ENCODE peak calls at places on chromosome 2, in five cellular contexts. M, N, O, V and B are unnamed samples.

GRCh38 chr2:25201794-25202193 is 33.4 kb upstream of the POMC start:
- DNase-seq in M (no peak), N (no peak), O (no peak), V (no peak), B (no peak)

GRCh38 chr2:205683179-205683978 is 1.1 kb downstream of the NRP2 start:
- DNase-seq in M (no peak), N (peak), O (no peak), V (no peak), B (no peak)

GRCh38 chr2:106028192-106028591 is 165.9 kb downstream of the UXS1 start:
- DNase-seq in M (no peak), N (no peak), O (no peak), V (no peak), B (no peak)

GRCh38 chr2:233005096-233005495 is 8.0 kb downstream of the NGEF start:
- DNase-seq in M (no peak), N (no peak), O (peak), V (no peak), B (no peak)

GRCh38 chr2:96580771-96581170 is 44.2 kb downstream of the ARID5A start:
- DNase-seq in M (no peak), N (no peak), O (no peak), V (no peak), B (no peak)

GRCh38 chr2:3639653-3640052 is 18.3 kb upstream of the ALLC start:
- DNase-seq in M (no peak), N (no peak), O (peak), V (no peak), B (no peak)

GRCh38 chr2:190468814-190469569 is 60.8 kb downstream of the MFSD6 start:
- DNase-seq in M (no peak), N (peak), O (no peak), V (no peak), B (peak)

GRCh38 chr2:99140056-99140859 is 1.2 kb upstream of the C2orf15 start:
- DNase-seq in M (no peak), N (peak), O (no peak), V (no peak), B (no peak)

GRCh38 chr2:41434991-41435390 is 612.8 kb upstream of the PKDCC start:
- DNase-seq in M (no peak), N (no peak), O (no peak), V (no peak), B (no peak)

GRCh38 chr2:61853086-61853847 is 593 bp downstream of the FAM161A start:
- DNase-seq in M (peak), N (no peak), O (no peak), V (peak), B (peak)

GRCh38 chr2:44546469-44547127 is 184.9 kb downstream of the CAMKMT start:
- DNase-seq in M (no peak), N (no peak), O (no peak), V (no peak), B (no peak)

GRCh38 chr2:66813525-66813924 is 378.6 kb downstream of the MEIS1 start:
- DNase-seq in M (no peak), N (peak), O (no peak), V (no peak), B (no peak)

GRCh38 chr2:28778392-28778791 is 26.8 kb downstream of the PPP1CB start:
- DNase-seq in M (no peak), N (no peak), O (no peak), V (no peak), B (no peak)

GRCh38 chr2:8304821-8305766 is 376.8 kb upstream of the ID2 start:
- DNase-seq in M (no peak), N (no peak), O (no peak), V (no peak), B (no peak)

GRCh38 chr2:101766871-101767739 is 69.6 kb downstream of the MAP4K4 start:
- DNase-seq in M (no peak), N (peak), O (no peak), V (no peak), B (no peak)

GRCh38 chr2:182113334-182113733 is 127.7 kb downstream of the PPP1R1C start:
- DNase-seq in M (no peak), N (no peak), O (no peak), V (no peak), B (no peak)

GRCh38 chr2:50492452-50492851 is 539.5 kb downstream of the NRXN1 start:
- DNase-seq in M (peak), N (peak), O (no peak), V (no peak), B (no peak)

GRCh38 chr2:185896090-185896693 is 157.6 kb downstream of the FSIP2 start:
- DNase-seq in M (no peak), N (no peak), O (no peak), V (no peak), B (no peak)

GRCh38 chr2:239308696-239309397 is 92.0 kb downstream of the HDAC4 start:
- DNase-seq in M (no peak), N (peak), O (peak), V (no peak), B (peak)

GRCh38 chr2:133737597-133737996 is 169.3 kb upstream of the NCKAP5 start:
- DNase-seq in M (no peak), N (peak), O (no peak), V (no peak), B (no peak)

GRCh38 chr2:174663572-174663971 is 66.0 kb upstream of the WIPF1 start:
- DNase-seq in M (no peak), N (no peak), O (no peak), V (no peak), B (no peak)

GRCh38 chr2:52959801-52960200 is 807.8 kb upstream of the CHAC2 start:
- DNase-seq in M (no peak), N (no peak), O (no peak), V (no peak), B (no peak)

GRCh38 chr2:160405077-160405865 is 88.3 kb downstream of the RBMS1 start:
- DNase-seq in M (no peak), N (no peak), O (no peak), V (no peak), B (no peak)

GRCh38 chr2:145547620-145548019 is 1027.7 kb upstream of the ZEB2 start:
- DNase-seq in M (no peak), N (no peak), O (no peak), V (no peak), B (no peak)

GRCh38 chr2:121505005-121505404 is 25.7 kb upstream of the RNU4ATAC start:
- DNase-seq in M (no peak), N (peak), O (no peak), V (no peak), B (no peak)

GRCh38 chr2:70942900-70943871 is 7.5 kb downstream of the ATP6V1B1 start:
- DNase-seq in M (no peak), N (peak), O (peak), V (no peak), B (peak)

GRCh38 chr2:40405440-40405839 is 46.5 kb downstream of the SLC8A1 start:
- DNase-seq in M (no peak), N (peak), O (no peak), V (no peak), B (no peak)

GRCh38 chr2:229586746-229587705 is 127.3 kb downstream of the DNER start:
- DNase-seq in M (peak), N (peak), O (peak), V (peak), B (peak)

DNA sequence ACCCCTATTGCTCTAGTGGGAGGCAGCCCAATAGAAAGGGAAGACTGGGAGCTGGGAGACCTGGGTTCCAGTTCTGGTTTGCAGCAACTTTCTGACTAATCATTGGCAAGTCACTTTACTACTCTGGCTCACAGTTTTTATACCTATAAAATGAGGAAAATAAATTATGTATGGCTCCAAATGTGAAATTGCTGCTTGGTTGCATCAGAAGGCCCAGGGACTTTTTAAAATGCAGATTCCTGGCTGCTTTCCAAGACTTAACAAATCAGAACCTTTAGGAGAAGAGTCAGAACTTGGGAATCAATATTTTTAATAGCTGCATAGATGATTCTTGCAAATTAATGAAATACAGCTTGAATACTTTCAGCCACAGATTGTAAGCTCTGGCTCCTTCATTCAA is 943.9 kb downstream of the EPHA4 start:
- DNase-seq in M (no peak), N (no peak), O (no peak), V (no peak), B (no peak)
- TF ChIP-seq POLR2A in M (no peak), N (no peak), O (no peak), V (no peak), B (no peak)

DNA sequence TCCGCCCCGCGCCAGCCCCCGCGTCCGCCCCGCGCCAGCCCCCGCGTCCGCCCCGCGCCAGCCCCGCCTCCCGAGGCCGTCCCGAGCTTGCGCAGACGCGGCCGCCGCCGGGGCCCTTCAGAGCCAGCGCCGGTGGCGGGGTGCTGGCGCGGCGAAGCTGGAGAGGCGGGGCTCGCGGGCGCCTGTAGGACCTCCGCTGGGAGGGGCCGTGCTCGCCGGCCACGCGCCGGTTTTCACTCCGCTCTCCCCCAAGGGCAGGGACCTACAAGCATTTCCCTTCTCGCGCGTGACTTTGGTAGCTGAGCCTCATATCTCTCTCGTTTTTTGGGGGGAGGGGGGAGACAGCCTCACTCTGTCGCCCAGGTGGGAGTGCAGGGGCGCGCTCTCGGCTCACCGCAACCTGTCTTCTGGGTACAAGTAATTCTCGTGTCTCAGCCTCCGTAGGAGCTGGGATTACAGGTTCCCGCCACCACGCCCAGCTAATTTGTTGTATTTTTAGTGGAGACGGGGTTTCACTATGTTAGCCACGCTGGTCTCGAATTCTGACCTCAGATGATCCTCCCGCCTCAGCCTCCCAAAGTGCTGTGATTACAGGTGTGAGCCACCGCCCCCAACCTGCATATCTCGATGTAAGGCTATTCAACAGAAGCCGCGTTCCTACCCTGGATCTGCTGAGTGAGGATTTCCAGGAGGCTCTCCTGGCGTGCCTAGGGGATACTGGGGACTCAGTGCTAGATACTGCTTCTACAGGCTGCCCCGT is at the start of gene ZNF514:
- DNase-seq in M (peak), N (peak), O (peak), V (peak), B (peak)
- TF ChIP-seq POLR2A in M (no peak), N (no peak), O (no peak), V (no peak), B (peak)

GRCh38 chr2:170013802-170014551 is 164.0 kb upstream of the MYO3B start:
- DNase-seq in M (no peak), N (peak), O (no peak), V (no peak), B (no peak)
- TF ChIP-seq POLR2A in M (no peak), N (no peak), O (no peak), V (no peak), B (no peak)

GRCh38 chr2:187552381-187552780 is 1.9 kb downstream of the TFPI start:
- DNase-seq in M (no peak), N (no peak), O (no peak), V (no peak), B (no peak)

GRCh38 chr2:187550797-187551306 is 3.4 kb downstream of the TFPI start:
- DNase-seq in M (no peak), N (no peak), O (no peak), V (no peak), B (no peak)

GRCh38 chr2:187554704-187555082 is 458 bp upstream of the TFPI start:
- DNase-seq in M (no peak), N (no peak), O (no peak), V (no peak), B (no peak)

GRCh38 chr2:187552959-187553681 is 1.1 kb downstream of the TFPI start:
- DNase-seq in M (no peak), N (peak), O (no peak), V (no peak), B (no peak)

DNA sequence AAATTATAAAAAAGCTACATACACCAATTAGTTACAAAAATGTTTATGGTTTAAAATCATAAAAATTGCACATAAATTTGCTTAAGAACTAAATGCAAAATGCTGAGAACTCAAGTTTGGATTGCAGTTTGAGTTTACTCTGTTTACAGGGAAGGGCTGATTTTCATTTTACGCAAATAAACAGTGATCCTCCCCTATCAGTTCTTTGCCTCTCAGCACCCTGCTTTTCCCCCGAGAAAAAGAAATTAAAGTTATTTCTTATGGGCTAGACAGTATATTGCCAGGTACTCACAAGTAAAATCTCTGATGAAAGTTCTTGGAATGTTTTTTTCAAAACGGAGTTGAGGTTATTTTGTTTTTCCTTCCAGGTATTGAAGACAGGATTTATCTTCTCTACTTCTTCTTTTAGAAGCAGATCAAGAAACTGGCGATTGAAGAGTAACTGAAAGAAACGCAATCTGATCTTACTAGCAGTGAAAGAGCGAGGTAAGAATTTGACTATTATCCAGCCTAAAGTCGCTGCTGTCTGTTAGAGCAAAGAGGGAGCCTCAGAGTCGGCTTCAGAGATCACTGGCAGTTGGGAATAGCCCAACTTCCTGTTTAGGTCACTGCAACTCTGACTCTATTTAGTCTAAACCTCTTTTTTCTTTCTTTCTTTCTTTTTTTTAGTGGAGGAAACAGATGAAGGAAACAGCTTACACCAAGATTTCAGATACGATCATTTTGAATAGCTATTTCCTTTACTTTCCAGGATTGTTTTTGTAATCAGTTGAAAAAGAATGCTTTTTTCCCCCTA is at the start of gene TFPI:
- DNase-seq in M (no peak), N (peak), O (no peak), V (no peak), B (peak)
- TF ChIP-seq POLR2A in M (no peak), N (peak), O (no peak), V (no peak), B (no peak)

GRCh38 chr2:46438102-46438501 is 41.3 kb upstream of the TMEM247 start:
- DNase-seq in M (no peak), N (no peak), O (no peak), V (no peak), B (no peak)
- TF ChIP-seq POLR2A in M (no peak), N (no peak), O (no peak), V (no peak), B (no peak)

GRCh38 chr2:234339016-234339415 is 157.9 kb downstream of the ARL4C start:
- DNase-seq in M (no peak), N (no peak), O (no peak), V (no peak), B (no peak)

GRCh38 chr2:234333168-234334130 is 163.4 kb downstream of the ARL4C start:
- DNase-seq in M (no peak), N (no peak), O (no peak), V (no peak), B (peak)

GRCh38 chr2:234334146-234334545 is 162.7 kb downstream of the ARL4C start:
- DNase-seq in M (no peak), N (no peak), O (no peak), V (no peak), B (no peak)

GRCh38 chr2:234331966-234332365 is 164.9 kb downstream of the ARL4C start:
- DNase-seq in M (no peak), N (no peak), O (no peak), V (no peak), B (no peak)

DNA sequence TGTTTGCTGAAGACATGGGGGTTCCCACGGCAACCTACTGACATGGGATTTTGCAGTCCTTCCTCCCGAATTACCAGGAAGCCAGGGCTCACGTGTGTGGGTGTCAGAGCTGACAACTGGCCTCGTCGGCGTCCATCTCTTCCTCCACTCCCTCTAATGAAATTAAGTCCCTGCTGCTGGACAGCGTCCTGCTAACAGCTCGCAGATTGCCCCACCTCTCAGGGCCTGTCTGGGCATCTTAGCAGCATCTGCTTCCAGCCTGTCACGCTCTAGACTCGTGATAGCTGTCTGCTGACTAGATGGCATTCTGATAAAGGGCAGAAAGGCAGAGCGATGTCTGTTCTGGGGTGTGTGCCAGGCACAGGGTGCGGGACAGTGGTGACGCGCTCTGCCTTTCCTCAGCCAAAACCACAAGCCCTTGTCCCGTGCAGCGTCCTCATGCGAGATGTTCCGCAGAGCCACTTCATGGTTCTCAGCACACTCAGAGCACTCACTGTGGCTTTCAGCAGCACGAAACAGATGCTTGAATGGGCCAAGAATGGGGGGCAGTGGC is 161.1 kb downstream of the ARL4C start:
- DNase-seq in M (no peak), N (peak), O (peak), V (peak), B (peak)
- TF ChIP-seq POLR2A in M (no peak), N (no peak), O (no peak), V (no peak), B (no peak)

GRCh38 chr2:237485844-237486243 is 1.2 kb upstream of the MLPH start:
- DNase-seq in M (no peak), N (no peak), O (no peak), V (no peak), B (no peak)

GRCh38 chr2:237486334-237486818 is 675 bp upstream of the MLPH start:
- DNase-seq in M (no peak), N (no peak), O (no peak), V (no peak), B (peak)

GRCh38 chr2:237488295-237488694 is 1.2 kb downstream of the MLPH start:
- DNase-seq in M (no peak), N (no peak), O (no peak), V (no peak), B (peak)

GRCh38 chr2:237487496-237487895 is 445 bp downstream of the MLPH start:
- DNase-seq in M (no peak), N (no peak), O (no peak), V (no peak), B (peak)

DNA sequence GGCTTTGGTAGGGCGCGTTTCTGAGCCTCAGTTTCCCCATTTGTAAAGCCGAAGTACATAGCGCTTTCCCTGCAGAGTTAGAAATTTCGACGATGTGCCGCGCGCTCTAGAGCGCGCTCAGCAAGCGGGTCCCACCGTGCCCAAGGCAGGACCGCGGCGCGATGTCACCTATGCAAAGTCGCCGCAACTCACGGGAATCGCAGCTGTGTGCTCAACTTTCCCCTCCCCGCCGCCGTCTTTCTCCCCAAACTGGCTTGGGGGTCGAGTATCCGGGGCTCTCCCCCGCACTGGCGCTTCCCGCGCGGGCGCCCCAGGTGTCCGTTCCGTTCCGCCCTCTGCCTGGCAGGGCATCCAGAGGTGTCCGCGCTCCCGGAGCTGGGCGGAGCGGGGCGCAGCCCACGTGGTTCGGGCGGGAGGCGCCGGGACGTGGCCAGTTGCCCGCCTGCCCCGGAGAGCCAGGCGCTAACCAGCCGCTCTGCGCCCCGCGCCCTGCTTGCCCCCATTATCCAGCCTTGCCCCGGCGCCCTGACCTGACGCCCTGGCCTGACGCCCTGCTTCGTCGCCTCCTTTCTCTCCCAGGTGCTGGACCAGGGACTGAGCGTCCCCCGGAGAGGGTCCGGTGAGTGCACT is at the start of gene MLPH:
- DNase-seq in M (no peak), N (peak), O (no peak), V (no peak), B (peak)
- TF ChIP-seq POLR2A in M (no peak), N (peak), O (no peak), V (peak), B (peak)